ENCODE peak calls at places on chromosomes 11 and 22, in seven cellular contexts. F, X, Z, B, W, M and V are unnamed samples.

GRCh38 chr22:40156001-40156516 is 21.7 kb upstream of the TNRC6B start:
- DNase-seq in Z (peak; percentile 42), X (no peak), W (no peak), M (peak; percentile 94), F (peak; percentile 23), B (no peak), V (peak; percentile 64)

GRCh38 chr11:91703042-91703441 is 521.6 kb upstream of the FAT3 start:
- DNase-seq in F (no peak), M (no peak), W (no peak), B (no peak), Z (no peak), X (no peak), V (no peak)

GRCh38 chr11:108224908-108225786 is 2.3 kb downstream of the ATM start:
- DNase-seq in B (peak; percentile 49), M (no peak), Z (no peak), F (no peak), X (no peak), W (peak; percentile 81), V (no peak)

GRCh38 chr11:133064152-133064877 is 468.0 kb downstream of the OPCML start:
- DNase-seq in F (peak; percentile 16), X (peak; percentile 83), M (no peak), B (no peak), W (no peak), Z (peak; percentile 72), V (no peak)

GRCh38 chr11:116707250-116707649 is 65.5 kb downstream of the BUD13 start:
- DNase-seq in M (peak; percentile 29), B (no peak), F (no peak), Z (no peak), W (no peak), X (no peak), V (peak; percentile 34)

GRCh38 chr22:38412435-38413084 is 42.4 kb downstream of the KCNJ4 start:
- DNase-seq in F (no peak), Z (no peak), X (no peak), B (no peak), M (no peak), W (no peak), V (peak; percentile 46)

GRCh38 chr11:103870821-103871309 is 165.6 kb upstream of the DDI1 start:
- DNase-seq in W (no peak), F (peak; percentile 43), Z (no peak), B (no peak), X (no peak), M (no peak), V (no peak)

GRCh38 chr22:31496735-31497146 is 405 bp downstream of the SFI1 start:
- DNase-seq in W (peak; percentile 62), X (no peak), M (no peak), Z (no peak), F (peak; percentile 9), B (no peak), V (no peak)

GRCh38 chr22:50315289-50316113 is 8.1 kb upstream of the PLXNB2 start:
- DNase-seq in B (no peak), W (peak; percentile 75), M (no peak), F (no peak), X (no peak), Z (no peak), V (no peak)

GRCh38 chr11:112289588-112290461 is 29.2 kb upstream of the PLET1 start:
- DNase-seq in F (peak; percentile 60), M (peak; percentile 37), X (peak; percentile 80), B (no peak), W (peak; percentile 64), Z (peak; percentile 41), V (peak; percentile 84)

GRCh38 chr22:24106385-24107381 is 74.6 kb upstream of the SUSD2 start:
- DNase-seq in M (no peak), W (peak; percentile 45), F (no peak), Z (no peak), B (peak; percentile 22), X (no peak), V (no peak)

GRCh38 chr22:25673721-25674120 is 68.3 kb upstream of the MYO18B start:
- DNase-seq in F (no peak), M (no peak), W (no peak), Z (no peak), B (no peak), X (no peak), V (no peak)
- TF ChIP-seq CTCF in F (no peak), M (no peak), W (no peak), Z (no peak), B (no peak), X (no peak), V (no peak)

GRCh38 chr11:11163669-11164377 is 189.2 kb downstream of the CSNK2A3 start:
- DNase-seq in B (no peak), F (no peak), W (no peak), M (no peak), X (no peak), Z (no peak), V (no peak)

GRCh38 chr11:11167806-11168205 is 185.2 kb downstream of the CSNK2A3 start:
- DNase-seq in M (no peak), X (no peak), B (no peak), F (no peak), W (no peak), Z (no peak), V (no peak)

DNA sequence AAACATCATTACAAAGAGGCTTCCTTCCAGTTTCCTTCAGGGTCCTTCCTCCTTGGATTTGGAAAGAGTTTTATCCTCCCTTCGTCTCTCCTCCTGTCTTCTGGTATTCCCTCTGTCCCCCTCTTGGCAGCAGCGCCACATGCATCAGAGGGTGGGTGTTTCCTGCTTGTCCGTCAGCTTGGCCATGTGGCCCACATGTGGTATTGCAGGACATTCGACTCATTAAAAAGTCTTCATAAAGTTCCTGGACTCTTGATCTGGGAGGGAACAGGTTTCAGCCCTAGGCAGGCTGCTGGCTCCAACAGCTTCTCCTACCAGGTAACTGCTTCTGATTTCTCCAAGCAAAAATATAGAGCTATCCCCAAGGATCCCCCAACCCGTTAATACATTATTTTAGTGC is 189.8 kb downstream of the CSNK2A3 start:
- DNase-seq in F (peak; percentile 9), M (no peak), Z (no peak), X (no peak), W (peak; percentile 14), B (no peak), V (peak; percentile 32)
- TF ChIP-seq CTCF in F (no peak), M (no peak), Z (peak; percentile 64), X (no peak), W (no peak), B (peak; percentile 23), V (peak; percentile 32)

DNA sequence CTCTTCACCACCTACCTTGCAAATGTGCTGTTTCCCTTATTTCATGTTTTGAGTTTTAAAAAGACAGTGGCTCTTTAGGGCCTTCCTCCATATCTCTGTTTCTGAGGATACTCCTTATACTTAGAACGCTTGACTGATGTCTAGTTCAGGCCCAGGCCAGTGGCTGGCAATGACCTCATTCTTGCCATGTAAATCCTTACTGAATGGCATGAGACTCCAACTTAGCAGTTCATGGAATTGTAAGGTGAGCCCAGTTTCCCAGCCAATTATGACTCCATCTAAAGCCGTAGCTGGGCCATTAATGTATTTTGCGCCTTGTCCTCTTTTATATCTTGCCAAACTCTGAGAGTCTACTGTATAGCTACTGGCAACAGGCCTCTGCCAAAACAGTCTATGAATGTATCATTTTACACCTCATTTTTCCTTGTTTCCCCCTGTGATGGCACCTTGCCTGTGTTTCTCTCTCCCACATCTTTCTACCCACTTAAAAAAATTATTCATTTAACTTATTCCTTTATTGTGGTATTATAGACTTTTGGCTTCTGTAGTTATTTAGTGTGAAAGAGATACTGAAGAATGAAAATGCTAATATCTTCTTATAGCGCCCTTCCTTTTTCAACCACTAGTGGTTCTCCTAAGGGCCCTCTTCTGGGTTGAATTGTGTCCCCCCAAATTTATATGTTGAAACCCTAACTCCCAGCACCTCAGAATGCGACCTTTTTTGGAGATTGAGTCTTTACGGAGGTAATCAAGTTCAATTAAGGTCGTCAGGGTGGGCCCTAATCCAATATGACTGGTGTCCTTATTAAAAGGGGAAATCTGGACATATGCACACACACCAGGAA is 67.4 kb downstream of the ZNRF3 start:
- DNase-seq in W (no peak), X (no peak), F (no peak), B (no peak), Z (no peak), M (no peak), V (no peak)
- TF ChIP-seq CTCF in W (peak; percentile 38), X (no peak), F (no peak), B (peak; percentile 15), Z (peak; percentile 43), M (no peak), V (no peak)

GRCh38 chr11:120342678-120343077 is 6.5 kb downstream of the ARHGEF12 start:
- DNase-seq in B (no peak), M (no peak), Z (no peak), F (no peak), W (no peak), X (no peak), V (no peak)

GRCh38 chr11:120343429-120343828 is 7.2 kb downstream of the ARHGEF12 start:
- DNase-seq in M (no peak), F (no peak), B (peak; percentile 70), Z (no peak), W (peak; percentile 4), X (no peak), V (no peak)

GRCh38 chr11:120344302-120345004 is 8.2 kb downstream of the ARHGEF12 start:
- DNase-seq in X (no peak), F (no peak), B (peak; percentile 73), M (peak; percentile 73), W (peak; percentile 83), Z (peak; percentile 40), V (no peak)

GRCh38 chr11:120340529-120340928 is 4.3 kb downstream of the ARHGEF12 start:
- DNase-seq in F (no peak), W (no peak), B (no peak), Z (no peak), M (peak; percentile 78), X (no peak), V (no peak)

DNA sequence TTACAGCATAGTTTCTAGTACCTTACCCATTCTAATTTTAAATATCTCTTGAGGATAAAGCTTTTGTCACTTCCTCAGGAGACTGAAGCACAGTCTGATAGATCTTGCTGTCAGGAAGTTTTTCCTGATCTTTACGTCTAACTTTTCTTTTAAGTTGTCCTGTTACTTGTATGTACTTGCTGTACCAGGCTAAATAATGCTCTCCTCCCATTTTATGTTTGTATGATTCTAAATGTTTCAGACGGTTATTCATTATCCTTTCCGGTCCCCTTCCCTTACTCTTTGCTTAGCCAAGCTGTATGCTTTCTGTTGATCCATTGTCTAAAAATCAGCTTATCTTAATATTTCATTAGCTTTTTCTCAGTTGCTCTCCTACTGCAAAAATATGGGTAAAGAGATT is 6.0 kb downstream of the ARHGEF12 start:
- DNase-seq in F (no peak), Z (no peak), W (no peak), M (peak; percentile 79), B (no peak), X (no peak), V (no peak)
- TF ChIP-seq CTCF in F (no peak), Z (no peak), W (no peak), M (no peak), B (no peak), X (no peak), V (no peak)

DNA sequence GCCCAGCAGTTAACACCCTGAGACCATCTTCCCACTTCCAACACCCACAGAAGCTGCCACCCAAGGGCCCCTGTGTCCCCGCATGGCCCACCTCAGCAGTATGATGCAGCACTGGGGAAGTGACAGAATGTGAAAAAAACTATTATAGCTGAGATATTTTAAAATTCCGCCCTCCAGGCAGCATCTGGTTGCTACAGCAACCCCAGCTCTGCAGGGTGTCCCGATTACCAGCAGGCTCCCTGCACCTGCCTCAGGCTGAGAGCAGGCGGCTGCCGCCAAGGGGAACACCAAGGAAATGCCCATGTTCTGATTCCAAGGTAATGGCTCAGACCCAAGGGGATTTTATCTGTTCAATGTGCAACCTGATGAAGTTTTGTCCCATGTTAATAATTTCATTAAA is 10.5 kb upstream of the TMEM121B start:
- DNase-seq in X (no peak), W (no peak), Z (no peak), B (no peak), M (no peak), F (no peak), V (no peak)
- TF ChIP-seq CTCF in X (no peak), W (no peak), Z (no peak), B (no peak), M (no peak), F (no peak), V (no peak)

GRCh38 chr22:43889366-43890253 is 2.2 kb downstream of the PNPLA5 start:
- DNase-seq in M (peak; percentile 7), W (no peak), Z (peak; percentile 43), X (no peak), B (no peak), F (peak; percentile 29), V (no peak)
- TF ChIP-seq CTCF in M (peak; percentile 29), W (no peak), Z (peak; percentile 52), X (no peak), B (no peak), F (peak; percentile 35), V (no peak)